ENCODE peak calls at places on chromosomes 13 and 19, in ten cellular contexts. T is tibial nerve, U is iris pigment epithelial cell, Y is progenitor cell of endocrine pancreas, X is HFF-Myc, G is left kidney, A is NCI-H1092 treated with DMSO at 0.1 percent for 48 hours, B is GM23338, H is non-pigmented ciliary epithelial cell, Q is HuH-7. O is an unnamed sample.
A peak's percentile ranks its signal among the peaks of the same experiment; 100 is the strongest.

GRCh38 chr19:2607712-2608601 is 94.5 kb downstream of the GNG7 start:
- DNase-seq in Y (no peak), G (peak; percentile 56), Q (no peak), B (no peak), X (no peak), U (no peak), A (no peak), H (no peak), T (no peak), O (no peak)

GRCh38 chr19:53823380-53824120 is 564 bp downstream of the NLRP12 start:
- DNase-seq in X (no peak), H (no peak), Y (no peak), U (no peak), Q (no peak), A (no peak), G (no peak), T (no peak), B (no peak), O (no peak)

GRCh38 chr13:39451860-39452301 is 151.1 kb downstream of the LHFPL6 start:
- DNase-seq in Y (no peak), T (peak; percentile 40), U (peak; percentile 86), A (peak; percentile 18), G (peak; percentile 44), H (no peak), X (no peak), B (no peak), Q (no peak), O (no peak)

GRCh38 chr13:75458696-75459422 is 23.1 kb downstream of the TBC1D4 start:
- DNase-seq in X (no peak), Q (peak; percentile 27), A (peak; percentile 77), Y (no peak), H (no peak), B (peak; percentile 40), G (peak; percentile 48), T (no peak), U (peak; percentile 16), O (peak; percentile 19)

GRCh38 chr13:114288157-114288591 is 6.8 kb downstream of the UPF3A start:
- DNase-seq in Y (no peak), G (no peak), H (no peak), Q (no peak), U (no peak), B (no peak), T (no peak), X (no peak), A (no peak), O (no peak)

GRCh38 chr19:40204381-40204780 is 13.2 kb downstream of the MAP3K10 start:
- DNase-seq in U (no peak), B (no peak), H (no peak), Y (no peak), T (no peak), Q (no peak), A (no peak), X (no peak), G (no peak), O (no peak)

GRCh38 chr13:114151565-114152284 is 19.3 kb upstream of the RASA3 start:
- DNase-seq in G (no peak), Y (no peak), Q (no peak), H (no peak), U (no peak), A (peak; percentile 63), T (no peak), B (no peak), X (no peak), O (peak; percentile 55)

GRCh38 chr13:87280139-87280538 is 391.0 kb upstream of the SLITRK5 start:
- DNase-seq in H (no peak), X (no peak), T (no peak), B (peak; percentile 27), A (no peak), Q (peak; percentile 0), G (no peak), U (peak; percentile 1), Y (no peak), O (no peak)

GRCh38 chr13:63208811-63209210 is 1793.2 kb upstream of the PCDH20 start:
- DNase-seq in B (no peak), X (no peak), A (no peak), H (no peak), T (no peak), Q (no peak), U (peak; percentile 51), Y (no peak), G (no peak), O (no peak)

GRCh38 chr13:112159575-112160547 is 92.9 kb downstream of the SOX1 start:
- DNase-seq in Q (peak; percentile 50), T (no peak), Y (no peak), U (no peak), G (no peak), A (no peak), X (no peak), H (no peak), B (peak; percentile 42), O (no peak)

GRCh38 chr19:37948362-37948761 is 41.4 kb downstream of the SIPA1L3 start:
- DNase-seq in T (no peak), A (no peak), G (no peak), H (no peak), B (no peak), X (no peak), Q (no peak), Y (no peak), U (no peak), O (no peak)

GRCh38 chr19:2154587-2155075 is 3.3 kb upstream of the AP3D1 start:
- DNase-seq in Y (no peak), G (no peak), T (no peak), H (no peak), X (no peak), B (no peak), A (no peak), Q (no peak), U (no peak), O (no peak)

GRCh38 chr19:35404879-35405622 is 34.2 kb downstream of the GPR42 start:
- DNase-seq in B (peak; percentile 63), A (no peak), T (no peak), X (peak; percentile 47), H (peak; percentile 42), Q (no peak), G (no peak), Y (no peak), U (peak; percentile 89), O (no peak)

GRCh38 chr19:11596156-11596555 is 1.1 kb upstream of the ZNF627 start:
- DNase-seq in U (no peak), X (no peak), B (no peak), G (no peak), T (no peak), Q (no peak), H (no peak), A (no peak), Y (no peak), O (no peak)

GRCh38 chr13:110683921-110684320 is 22.0 kb downstream of the CARS2 start:
- DNase-seq in H (no peak), Y (no peak), A (no peak), B (no peak), G (no peak), U (no peak), X (no peak), Q (no peak), T (no peak), O (no peak)

GRCh38 chr13:53778937-53779336 is 750.3 kb downstream of the OLFM4 start:
- DNase-seq in B (peak; percentile 40), H (no peak), A (no peak), X (no peak), G (no peak), U (no peak), Y (no peak), Q (no peak), T (no peak), O (no peak)

GRCh38 chr19:4803736-4804695 is 12.5 kb downstream of the FEM1A start:
- DNase-seq in B (peak; percentile 95), X (no peak), G (peak; percentile 85), Y (peak; percentile 73), T (no peak), U (peak; percentile 26), A (peak; percentile 44), Q (peak; percentile 64), H (no peak), O (peak; percentile 86)

GRCh38 chr13:21511841-21512240 is 52.7 kb upstream of the ZDHHC20 start:
- DNase-seq in G (no peak), U (no peak), B (no peak), T (no peak), Y (no peak), X (no peak), A (no peak), Q (no peak), H (peak; percentile 20), O (no peak)

GRCh38 chr19:45897413-45897812 is 5.0 kb downstream of the MYPOP start:
- DNase-seq in H (no peak), B (no peak), G (no peak), A (no peak), T (no peak), Q (no peak), U (no peak), Y (no peak), X (no peak), O (no peak)

GRCh38 chr19:45640849-45641273 is 1.7 kb upstream of the EML2 start:
- DNase-seq in A (no peak), T (no peak), Q (peak; percentile 46), Y (no peak), U (no peak), G (no peak), X (no peak), H (no peak), B (peak; percentile 89), O (no peak)

GRCh38 chr19:5030822-5031221 is 61.9 kb downstream of the KDM4B start:
- DNase-seq in G (no peak), X (no peak), T (no peak), A (no peak), U (no peak), B (no peak), Q (no peak), H (no peak), Y (no peak), O (no peak)

GRCh38 chr13:73870970-73871935 is 263.0 kb downstream of the KLF12 start:
- DNase-seq in H (peak; percentile 85), X (no peak), G (peak; percentile 88), U (peak; percentile 97), Q (no peak), Y (no peak), B (peak; percentile 59), T (peak; percentile 15), A (no peak), O (peak; percentile 11)

GRCh38 chr13:82614086-82614485 is 1268.2 kb downstream of the SLITRK1 start:
- DNase-seq in G (peak; percentile 35), T (no peak), Y (no peak), H (no peak), X (no peak), B (no peak), U (no peak), A (no peak), Q (no peak), O (no peak)

GRCh38 chr19:11418518-11419506 is at the start of gene RGL3:
- DNase-seq in U (no peak), H (no peak), Q (peak; percentile 72), T (no peak), G (peak; percentile 89), A (no peak), B (peak; percentile 95), Y (peak; percentile 79), X (no peak), O (peak; percentile 75)

GRCh38 chr13:51895906-51896888 is 34.4 kb downstream of the CCDC70 start:
- DNase-seq in Y (peak; percentile 38), Q (peak; percentile 63), H (peak; percentile 14), T (peak; percentile 40), G (peak; percentile 77), U (peak; percentile 70), X (peak; percentile 11), B (peak; percentile 81), A (peak; percentile 11), O (peak; percentile 80)

GRCh38 chr13:100274942-100275506 is 186.1 kb downstream of the PCCA start:
- DNase-seq in Q (no peak), Y (no peak), G (no peak), X (no peak), U (peak; percentile 62), H (no peak), B (no peak), A (no peak), T (no peak), O (peak; percentile 27)

GRCh38 chr13:80168089-80168850 is 172.7 kb downstream of the SPRY2 start:
- DNase-seq in H (no peak), X (no peak), Y (no peak), A (no peak), U (peak; percentile 74), B (no peak), Q (no peak), G (no peak), T (no peak), O (no peak)

GRCh38 chr13:93872376-93872775 is 607.1 kb downstream of the DCT start:
- DNase-seq in U (no peak), G (peak; percentile 7), Q (no peak), H (no peak), Y (no peak), B (peak; percentile 25), T (no peak), A (no peak), X (no peak), O (peak; percentile 15)

O was measured in iPS-NIHi11.